ENCODE peak calls at places on chromosomes 11 and 22, in four cellular contexts. K is Peyer's patch, W is psoas muscle, V is PC-9. T is an unnamed sample.
A peak's percentile ranks its signal among the peaks of the same experiment; 100 is the strongest.

GRCh38 chr11:16603890-16604783 is 134.3 kb upstream of the C11orf58 start:
- DNase-seq in K (peak; percentile 69), W (peak; percentile 70), V (peak; percentile 19), T (no peak)

GRCh38 chr22:40289991-40290459 is 56.3 kb upstream of the ADSL start:
- DNase-seq in K (peak; percentile 73), W (no peak), V (no peak), T (peak; percentile 65)

GRCh38 chr11:66880484-66881211 is 23.8 kb downstream of the LRFN4 start:
- DNase-seq in K (no peak), W (no peak), V (peak; percentile 97), T (no peak)

GRCh38 chr11:72179804-72180396 is 12.0 kb upstream of the FOLR1 start:
- DNase-seq in K (no peak), W (no peak), V (no peak), T (no peak)

GRCh38 chr11:1074244-1075221 is at the start of gene MUC2:
- DNase-seq in K (peak; percentile 64), W (peak; percentile 11), V (no peak), T (peak; percentile 3)

GRCh38 chr11:13448876-13449275 is 14.1 kb downstream of the BTBD10 start:
- DNase-seq in K (no peak), W (peak; percentile 20), V (no peak), T (no peak)

GRCh38 chr11:118953265-118953664 is 2.8 kb upstream of the UPK2 start:
- DNase-seq in K (no peak), W (no peak), V (no peak), T (no peak)

GRCh38 chr22:29346659-29347058 is 31.2 kb upstream of the RASL10A start:
- DNase-seq in K (no peak), W (no peak), V (no peak), T (no peak)

GRCh38 chr22:45475063-45475747 is 27.5 kb upstream of the FBLN1 start:
- DNase-seq in K (no peak), W (no peak), V (no peak), T (no peak)

GRCh38 chr11:32952421-32952820 is 59.8 kb downstream of the QSER1 start:
- DNase-seq in K (no peak), W (no peak), V (no peak), T (no peak)

GRCh38 chr22:19645391-19645790 is 68.9 kb upstream of the SEPTIN5 start:
- DNase-seq in K (peak; percentile 25), W (no peak), V (no peak), T (no peak)

GRCh38 chr11:123272565-123272964 is 77.5 kb upstream of the CLMP start:
- DNase-seq in K (no peak), W (no peak), V (peak; percentile 33), T (no peak)

GRCh38 chr22:44755418-44755817 is 3.0 kb downstream of the ARHGAP8 start:
- DNase-seq in K (no peak), W (no peak), V (no peak), T (no peak)

GRCh38 chr22:39279170-39279850 is 34.5 kb upstream of the PDGFB start:
- DNase-seq in K (no peak), W (no peak), V (no peak), T (no peak)

GRCh38 chr22:26768986-26769385 is 111.6 kb downstream of the MIAT start:
- DNase-seq in K (no peak), W (no peak), V (no peak), T (no peak)

GRCh38 chr22:17874231-17874630 is 100.0 kb upstream of the BID start:
- DNase-seq in K (no peak), W (no peak), V (no peak), T (no peak)

GRCh38 chr11:129146196-129146595 is 45.9 kb downstream of the ARHGAP32 start:
- DNase-seq in K (no peak), W (no peak), V (no peak), T (no peak)

GRCh38 chr11:10294289-10294953 is 402 bp upstream of the SBF2 start:
- DNase-seq in K (peak; percentile 56), W (peak; percentile 58), V (peak; percentile 43), T (no peak)

GRCh38 chr11:124536520-124536919 is 6.9 kb downstream of the OR8B12 start:
- DNase-seq in K (peak; percentile 61), W (peak; percentile 26), V (peak; percentile 1), T (no peak)

GRCh38 chr11:72652871-72653615 is 21.2 kb downstream of the PDE2A start:
- DNase-seq in K (no peak), W (no peak), V (no peak), T (no peak)

GRCh38 chr22:24976442-24977218 is 24.1 kb downstream of the KIAA1671 start:
- DNase-seq in K (no peak), W (no peak), V (no peak), T (no peak)

GRCh38 chr22:20422271-20422958 is 15.2 kb downstream of the SCARF2 start:
- DNase-seq in K (no peak), W (no peak), V (no peak), T (no peak)

GRCh38 chr11:62925745-62926668 is 4.8 kb upstream of the CHRM1 start:
- DNase-seq in K (no peak), W (no peak), V (no peak), T (no peak)

GRCh38 chr11:103903005-103903404 is 133.4 kb upstream of the DDI1 start:
- DNase-seq in K (no peak), W (no peak), V (no peak), T (no peak)

GRCh38 chr11:99671808-99672409 is 651.2 kb downstream of the CNTN5 start:
- DNase-seq in K (no peak), W (no peak), V (no peak), T (no peak)

GRCh38 chr11:22725079-22725478 is 58.7 kb downstream of the GAS2 start:
- DNase-seq in K (no peak), W (no peak), V (no peak), T (no peak)

GRCh38 chr11:84260862-84261261 is 974.7 kb upstream of the CCDC90B start:
- DNase-seq in K (no peak), W (no peak), V (no peak), T (no peak)

GRCh38 chr11:66363805-66364535 is 7.6 kb downstream of the SLC29A2 start:
- DNase-seq in K (peak; percentile 77), W (peak; percentile 72), V (peak; percentile 59), T (peak; percentile 39)

GRCh38 chr22:20105456-20106204 is 10.3 kb upstream of the RANBP1 start:
- DNase-seq in K (no peak), W (no peak), V (no peak), T (no peak)

GRCh38 chr11:35725880-35726279 is 63.3 kb downstream of the TRIM44 start:
- DNase-seq in K (peak; percentile 47), W (no peak), V (no peak), T (no peak)

GRCh38 chr11:35735411-35735810 is 72.8 kb downstream of the TRIM44 start:
- DNase-seq in K (no peak), W (no peak), V (no peak), T (no peak)

GRCh38 chr11:35727140-35727539 is 64.6 kb downstream of the TRIM44 start:
- DNase-seq in K (no peak), W (no peak), V (no peak), T (no peak)

GRCh38 chr11:35734669-35735068 is 72.1 kb downstream of the TRIM44 start:
- DNase-seq in K (no peak), W (no peak), V (no peak), T (no peak)

GRCh38 chr11:35730254-35730653 is 67.7 kb downstream of the TRIM44 start:
- DNase-seq in K (no peak), W (no peak), V (no peak), T (no peak)
- H3K9me3 ChIP-seq in K (no peaks in the 10 kb centered on the region), W (no peaks in the 10 kb centered on the region), V (peaks cover 5% of the 10 kb centered on the region), T (no peaks in the 10 kb centered on the region)

DNA sequence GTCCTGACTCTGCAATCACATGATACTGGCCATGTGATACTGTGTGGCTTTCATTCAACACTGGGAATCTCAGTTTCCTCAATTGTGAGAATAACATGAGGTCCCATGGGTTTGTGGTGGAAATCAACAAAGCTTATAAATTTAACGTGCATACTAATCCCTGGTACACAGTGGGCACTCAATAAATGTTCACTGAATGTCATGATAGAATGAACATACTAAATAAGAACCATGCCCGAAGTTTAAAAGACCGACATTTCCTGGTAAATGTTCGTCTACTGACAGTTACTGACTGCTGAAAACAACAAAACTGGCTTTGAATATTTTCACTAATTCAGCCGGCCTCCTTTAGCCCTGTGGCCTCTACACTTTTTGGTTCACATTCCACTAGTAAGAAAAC is 62.3 kb upstream of the CCT8L2 start:
- DNase-seq in K (no peak), W (no peak), V (no peak), T (no peak)
- H3K9me3 ChIP-seq in K (no peaks in the 10 kb centered on the region), W (peaks cover 3% of the 10 kb centered on the region), V (no peaks in the 10 kb centered on the region), T (no peaks in the 10 kb centered on the region)

GRCh38 chr11:50267851-50268250 is 235.2 kb downstream of the OR4C45 start:
- DNase-seq in K (no peak), W (no peak), V (no peak), T (no peak)
- H3K9me3 ChIP-seq in K (no peaks in the 10 kb centered on the region), W (peaks cover 2% of the 10 kb centered on the region), V (peaks cover 4% of the 10 kb centered on the region), T (no peaks in the 10 kb centered on the region)

DNA sequence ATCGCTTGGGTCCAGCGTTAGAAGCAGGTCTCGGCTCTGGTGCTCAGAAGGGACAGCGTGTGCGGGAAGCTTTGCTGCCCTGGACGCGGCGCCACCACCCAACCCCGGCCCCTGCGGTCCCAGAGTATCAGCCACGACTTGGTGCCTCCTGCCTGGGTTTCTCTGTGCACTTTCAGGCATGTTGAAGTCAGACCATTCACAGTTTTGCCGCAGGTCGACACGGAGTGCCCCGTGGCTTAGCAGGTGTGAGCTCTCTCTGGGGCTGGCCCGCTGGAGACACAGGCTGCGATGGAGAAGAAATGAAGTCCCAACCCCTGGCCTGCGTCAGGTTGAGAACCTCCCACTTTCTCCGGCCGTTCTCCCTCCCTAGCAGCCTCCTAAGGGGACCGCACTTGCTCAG is 494.5 kb downstream of the BRD1 start:
- DNase-seq in K (no peak), W (no peak), V (no peak), T (no peak)
- H3K9me3 ChIP-seq in K (no peaks in the 10 kb centered on the region), W (no peaks in the 10 kb centered on the region), V (no peaks in the 10 kb centered on the region), T (no peaks in the 10 kb centered on the region)

GRCh38 chr11:134542401-134543143 is 130.5 kb upstream of the B3GAT1 start:
- DNase-seq in K (no peak), W (no peak), V (peak; percentile 75), T (no peak)
- H3K9me3 ChIP-seq in K (no peaks in the 10 kb centered on the region), W (no peaks in the 10 kb centered on the region), V (peaks cover 11% of the 10 kb centered on the region), T (no peaks in the 10 kb centered on the region)

DNA sequence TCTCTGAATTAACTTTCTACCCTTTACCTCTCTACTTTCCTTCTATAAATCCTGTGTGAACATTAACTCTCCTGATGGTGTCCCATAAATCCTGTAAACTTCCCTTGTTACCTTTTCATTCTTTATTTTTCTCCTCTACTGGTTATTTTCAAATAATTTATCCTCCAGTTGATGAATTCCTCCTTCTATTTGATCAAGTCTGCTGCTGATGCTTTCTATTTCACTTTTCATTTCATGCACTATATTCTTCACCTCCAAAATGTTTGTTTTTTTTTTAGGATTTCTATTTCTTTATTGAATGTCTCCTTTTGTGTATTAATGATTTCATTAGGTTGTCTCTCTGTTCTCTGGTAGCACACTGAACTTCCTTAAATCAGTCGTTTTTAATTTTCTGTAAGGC is 68.6 kb downstream of the KCNQ1OT1 start:
- DNase-seq in K (no peak), W (no peak), V (no peak), T (no peak)
- H3K9me3 ChIP-seq in K (no peaks in the 10 kb centered on the region), W (peaks cover 43% of the 10 kb centered on the region), V (peaks cover 60% of the 10 kb centered on the region), T (peaks cover 13% of the 10 kb centered on the region)

DNA sequence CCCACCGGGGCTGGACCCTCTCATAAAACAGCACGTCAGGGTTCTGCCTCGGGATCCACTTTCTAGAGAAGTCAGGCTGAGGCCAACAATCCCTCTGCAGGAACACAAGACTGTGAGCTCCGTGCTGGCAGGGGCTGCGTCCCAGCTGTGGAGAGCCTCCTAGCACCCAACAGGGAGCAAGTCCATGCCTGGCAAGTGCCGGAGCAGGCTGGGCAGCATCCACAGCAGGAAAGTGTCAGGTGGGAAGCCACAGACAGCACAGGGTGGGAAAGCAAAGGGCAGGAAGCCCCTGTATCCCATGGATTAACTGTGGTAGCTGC is 682.3 kb downstream of the TBC1D22A start:
- DNase-seq in K (peak; percentile 39), W (no peak), V (no peak), T (no peak)
- H3K9me3 ChIP-seq in K (no peaks in the 10 kb centered on the region), W (no peaks in the 10 kb centered on the region), V (no peaks in the 10 kb centered on the region), T (no peaks in the 10 kb centered on the region)

T was measured in T-helper 17 cell.